ENCODE peak calls at places on chromosomes 3 and 15, in five cellular contexts. D is globus pallidus, G is left ventricle myocardium inferior, H is iris pigment epithelial cell, M is endothelial cell. A is an unnamed sample.

GRCh38 chr15:48806151-48806550 is 4.7 kb downstream of the CEP152 start:
- DNase-seq in D (no peak), G (no peak), H (no peak), M (no peak), A (no peak)

GRCh38 chr15:74529911-74530310 is 11.1 kb upstream of the ARID3B start:
- DNase-seq in D (no peak), G (no peak), H (peak), M (no peak), A (no peak)

GRCh38 chr3:10575601-10576160 is 70.3 kb upstream of the ATP2B2 start:
- DNase-seq in D (no peak), G (no peak), H (no peak), M (no peak), A (no peak)

GRCh38 chr3:164222200-164222599 is 856.1 kb downstream of the SI start:
- DNase-seq in D (no peak), G (no peak), H (no peak), M (no peak), A (peak)

GRCh38 chr15:89243046-89243690 is 611 bp upstream of the FANCI start:
- DNase-seq in D (no peak), G (no peak), H (peak), M (no peak), A (no peak)

GRCh38 chr3:32423534-32423933 is 31.9 kb downstream of the CMTM7 start:
- DNase-seq in D (no peak), G (no peak), H (no peak), M (no peak), A (no peak)

GRCh38 chr15:85925649-85926237 is 131.0 kb upstream of the KLHL25 start:
- DNase-seq in D (no peak), G (no peak), H (no peak), M (no peak), A (no peak)

GRCh38 chr15:42576040-42576594 is 711 bp downstream of the STARD9 start:
- DNase-seq in D (no peak), G (no peak), H (no peak), M (no peak), A (no peak)

GRCh38 chr3:191262650-191263049 is 63.6 kb downstream of the OSTN start:
- DNase-seq in D (no peak), G (no peak), H (no peak), M (no peak), A (no peak)

GRCh38 chr3:43692085-43692484 is 1.3 kb downstream of the ABHD5 start:
- DNase-seq in D (no peak), G (no peak), H (peak), M (no peak), A (no peak)

GRCh38 chr3:47590212-47590611 is 11.5 kb upstream of the CSPG5 start:
- DNase-seq in D (no peak), G (no peak), H (no peak), M (no peak), A (no peak)

GRCh38 chr15:100190675-100191074 is 151.1 kb downstream of the ADAMTS17 start:
- DNase-seq in D (no peak), G (no peak), H (no peak), M (no peak), A (no peak)

GRCh38 chr15:71657141-71657540 is 153.2 kb upstream of the NR2E3 start:
- DNase-seq in D (no peak), G (no peak), H (no peak), M (no peak), A (no peak)

GRCh38 chr15:74873756-74874424 is 725 bp upstream of the SCAMP2 start:
- DNase-seq in D (no peak), G (no peak), H (peak), M (no peak), A (peak)

GRCh38 chr3:139235192-139235591 is 108.6 kb upstream of the MRPS22 start:
- DNase-seq in D (no peak), G (no peak), H (no peak), M (no peak), A (no peak)

GRCh38 chr3:18237251-18238005 is 187.7 kb downstream of the SATB1 start:
- DNase-seq in D (no peak), G (no peak), H (peak), M (no peak), A (no peak)

GRCh38 chr3:79598594-79598993 is 169.2 kb downstream of the ROBO1 start:
- DNase-seq in D (no peak), G (no peak), H (peak), M (peak), A (no peak)

GRCh38 chr15:69193948-69194827 is 33.8 kb downstream of the GLCE start:
- DNase-seq in D (no peak), G (no peak), H (peak), M (no peak), A (no peak)

GRCh38 chr3:47024932-47025331 is 45.5 kb downstream of the NBEAL2 start:
- DNase-seq in D (no peak), G (no peak), H (peak), M (no peak), A (no peak)

GRCh38 chr15:36645106-36645505 is 65.7 kb downstream of the CDIN1 start:
- DNase-seq in D (no peak), G (no peak), H (peak), M (no peak), A (no peak)

GRCh38 chr3:40208251-40208650 is 101.3 kb upstream of the EIF1B start:
- DNase-seq in D (no peak), G (no peak), H (no peak), M (no peak), A (no peak)

GRCh38 chr3:45817788-45818523 is 21.6 kb upstream of the SLC6A20 start:
- DNase-seq in D (no peak), G (no peak), H (peak), M (no peak), A (no peak)

GRCh38 chr15:66594344-66594743 is 28.5 kb upstream of the LCTL start:
- DNase-seq in D (no peak), G (no peak), H (no peak), M (no peak), A (no peak)

GRCh38 chr15:70442616-70443321 is 320.6 kb downstream of the UACA start:
- DNase-seq in D (no peak), G (no peak), H (no peak), M (no peak), A (no peak)

GRCh38 chr15:100235030-100235617 is 106.7 kb downstream of the ADAMTS17 start:
- DNase-seq in D (no peak), G (no peak), H (no peak), M (no peak), A (no peak)

GRCh38 chr3:24773798-24774197 is 279.1 kb upstream of the THRB start:
- DNase-seq in D (peak), G (peak), H (peak), M (peak), A (peak)

GRCh38 chr15:99683000-99683670 is 50.1 kb downstream of the LYSMD4 start:
- DNase-seq in D (no peak), G (no peak), H (peak), M (no peak), A (no peak)

GRCh38 chr15:65666257-65666656 is 44.5 kb downstream of the SLC24A1 start:
- DNase-seq in D (peak), G (no peak), H (peak), M (no peak), A (no peak)

GRCh38 chr3:51371943-51372557 is 13.0 kb upstream of the MANF start:
- DNase-seq in D (peak), G (no peak), H (peak), M (peak), A (peak)

GRCh38 chr3:11498646-11499045 is 145.1 kb downstream of the VGLL4 start:
- DNase-seq in D (no peak), G (peak), H (peak), M (no peak), A (no peak)

GRCh38 chr3:45167011-45167911 is 21.1 kb upstream of the CDCP1 start:
- DNase-seq in D (peak), G (peak), H (peak), M (peak), A (no peak)

GRCh38 chr3:194548346-194549321 is 61.8 kb upstream of the ATP13A3 start:
- DNase-seq in D (no peak), G (no peak), H (peak), M (no peak), A (no peak)

GRCh38 chr3:72535789-72536188 is 312.5 kb downstream of the SHQ1 start:
- DNase-seq in D (no peak), G (no peak), H (no peak), M (no peak), A (no peak)

GRCh38 chr15:98067339-98067738 is 106.8 kb downstream of the ARRDC4 start:
- DNase-seq in D (no peak), G (no peak), H (peak), M (no peak), A (no peak)

GRCh38 chr15:77025471-77025901 is 30.6 kb downstream of the PSTPIP1 start:
- DNase-seq in D (no peak), G (no peak), H (no peak), M (no peak), A (no peak)

GRCh38 chr3:56744016-56744415 is 57.7 kb downstream of the ARHGEF3 start:
- DNase-seq in D (no peak), G (no peak), H (no peak), M (no peak), A (no peak)

A was measured in D341Med.